ENCODE peak calls at places on chromosome 11, in five cellular contexts. One of them, this sample, is unnamed.
A peak's percentile ranks its signal among the peaks of the same experiment; 100 is the strongest.

GRCh38 chr11:8814923-8815240 is 96.1 kb upstream of the AKIP1 start:
- DNase-seq in DMS 273 treated with DMSO at 0.1 percent for 48 hours: no peak
- DNase-seq in renal cortical epithelial cell: peak; percentile 88
- DNase-seq in NCI-H1092 treated with DMSO at 0.1 percent for 48 hours: no peak
- DNase-seq in RWPE1: no peak
- DNase-seq in this sample: no peak

GRCh38 chr11:40293655-40294342 is 1165.7 kb downstream of the LRRC4C start:
- DNase-seq in DMS 273 treated with DMSO at 0.1 percent for 48 hours: no peak
- DNase-seq in renal cortical epithelial cell: peak; percentile 94
- DNase-seq in NCI-H1092 treated with DMSO at 0.1 percent for 48 hours: peak; percentile 97
- DNase-seq in RWPE1: peak; percentile 91
- DNase-seq in this sample: peak; percentile 96

GRCh38 chr11:128103278-128103873 is 484.0 kb downstream of the ETS1 start:
- DNase-seq in DMS 273 treated with DMSO at 0.1 percent for 48 hours: no peak
- DNase-seq in renal cortical epithelial cell: no peak
- DNase-seq in NCI-H1092 treated with DMSO at 0.1 percent for 48 hours: no peak
- DNase-seq in RWPE1: no peak
- DNase-seq in this sample: no peak

GRCh38 chr11:6843670-6844069 is 1.8 kb upstream of the OR10A5 start:
- DNase-seq in DMS 273 treated with DMSO at 0.1 percent for 48 hours: no peak
- DNase-seq in renal cortical epithelial cell: no peak
- DNase-seq in NCI-H1092 treated with DMSO at 0.1 percent for 48 hours: no peak
- DNase-seq in RWPE1: no peak
- DNase-seq in this sample: no peak

GRCh38 chr11:33344611-33345010 is 87.4 kb downstream of the HIPK3 start:
- DNase-seq in DMS 273 treated with DMSO at 0.1 percent for 48 hours: no peak
- DNase-seq in renal cortical epithelial cell: peak; percentile 27
- DNase-seq in NCI-H1092 treated with DMSO at 0.1 percent for 48 hours: no peak
- DNase-seq in RWPE1: no peak
- DNase-seq in this sample: no peak

GRCh38 chr11:65592840-65593517 is 2.6 kb downstream of the KCNK7 start:
- DNase-seq in DMS 273 treated with DMSO at 0.1 percent for 48 hours: no peak
- DNase-seq in renal cortical epithelial cell: no peak
- DNase-seq in NCI-H1092 treated with DMSO at 0.1 percent for 48 hours: no peak
- DNase-seq in RWPE1: no peak
- DNase-seq in this sample: peak; percentile 70

GRCh38 chr11:92304271-92304670 is 79.7 kb downstream of the FAT3 start:
- DNase-seq in DMS 273 treated with DMSO at 0.1 percent for 48 hours: no peak
- DNase-seq in renal cortical epithelial cell: no peak
- DNase-seq in NCI-H1092 treated with DMSO at 0.1 percent for 48 hours: no peak
- DNase-seq in RWPE1: no peak
- DNase-seq in this sample: no peak

GRCh38 chr11:86193297-86194095 is 51.1 kb upstream of the EED start:
- DNase-seq in DMS 273 treated with DMSO at 0.1 percent for 48 hours: peak; percentile 36
- DNase-seq in renal cortical epithelial cell: peak; percentile 77
- DNase-seq in NCI-H1092 treated with DMSO at 0.1 percent for 48 hours: peak; percentile 94
- DNase-seq in RWPE1: peak; percentile 73
- DNase-seq in this sample: peak; percentile 93

GRCh38 chr11:117084992-117085391 is 13.2 kb downstream of the SIK3 start:
- DNase-seq in DMS 273 treated with DMSO at 0.1 percent for 48 hours: no peak
- DNase-seq in renal cortical epithelial cell: no peak
- DNase-seq in NCI-H1092 treated with DMSO at 0.1 percent for 48 hours: no peak
- DNase-seq in RWPE1: no peak
- DNase-seq in this sample: no peak

GRCh38 chr11:132346558-132347148 is 976.2 kb downstream of the NTM start:
- DNase-seq in DMS 273 treated with DMSO at 0.1 percent for 48 hours: no peak
- DNase-seq in renal cortical epithelial cell: no peak
- DNase-seq in NCI-H1092 treated with DMSO at 0.1 percent for 48 hours: no peak
- DNase-seq in RWPE1: no peak
- DNase-seq in this sample: no peak

GRCh38 chr11:65524747-65525658 is at the start of gene SCYL1:
- DNase-seq in DMS 273 treated with DMSO at 0.1 percent for 48 hours: no peak
- DNase-seq in renal cortical epithelial cell: no peak
- DNase-seq in NCI-H1092 treated with DMSO at 0.1 percent for 48 hours: peak; percentile 67
- DNase-seq in RWPE1: peak; percentile 87
- DNase-seq in this sample: peak; percentile 63

GRCh38 chr11:80320765-80321164 is 879.9 kb upstream of the TENM4 start:
- DNase-seq in DMS 273 treated with DMSO at 0.1 percent for 48 hours: no peak
- DNase-seq in renal cortical epithelial cell: no peak
- DNase-seq in NCI-H1092 treated with DMSO at 0.1 percent for 48 hours: peak; percentile 16
- DNase-seq in RWPE1: no peak
- DNase-seq in this sample: peak; percentile 12

GRCh38 chr11:86676533-86677154 is 4.2 kb upstream of the ME3 start:
- DNase-seq in DMS 273 treated with DMSO at 0.1 percent for 48 hours: no peak
- DNase-seq in renal cortical epithelial cell: no peak
- DNase-seq in NCI-H1092 treated with DMSO at 0.1 percent for 48 hours: no peak
- DNase-seq in RWPE1: no peak
- DNase-seq in this sample: no peak

GRCh38 chr11:124724854-124725718 is 14.7 kb upstream of the NRGN start:
- DNase-seq in DMS 273 treated with DMSO at 0.1 percent for 48 hours: no peak
- DNase-seq in renal cortical epithelial cell: no peak
- DNase-seq in NCI-H1092 treated with DMSO at 0.1 percent for 48 hours: no peak
- DNase-seq in RWPE1: no peak
- DNase-seq in this sample: no peak

GRCh38 chr11:6695377-6695776 is 12.2 kb upstream of the MRPL17 start:
- DNase-seq in DMS 273 treated with DMSO at 0.1 percent for 48 hours: no peak
- DNase-seq in renal cortical epithelial cell: peak; percentile 46
- DNase-seq in NCI-H1092 treated with DMSO at 0.1 percent for 48 hours: no peak
- DNase-seq in RWPE1: no peak
- DNase-seq in this sample: no peak

GRCh38 chr11:130602700-130603584 is 154.5 kb downstream of the ADAMTS15 start:
- DNase-seq in DMS 273 treated with DMSO at 0.1 percent for 48 hours: no peak
- DNase-seq in renal cortical epithelial cell: no peak
- DNase-seq in NCI-H1092 treated with DMSO at 0.1 percent for 48 hours: no peak
- DNase-seq in RWPE1: no peak
- DNase-seq in this sample: peak; percentile 67

GRCh38 chr11:64048042-64048854 is 12.5 kb downstream of the FLRT1 start:
- DNase-seq in DMS 273 treated with DMSO at 0.1 percent for 48 hours: no peak
- DNase-seq in renal cortical epithelial cell: no peak
- DNase-seq in NCI-H1092 treated with DMSO at 0.1 percent for 48 hours: peak; percentile 23
- DNase-seq in RWPE1: no peak
- DNase-seq in this sample: no peak

GRCh38 chr11:120172054-120172881 is 34.4 kb upstream of the TRIM29 start:
- DNase-seq in DMS 273 treated with DMSO at 0.1 percent for 48 hours: no peak
- DNase-seq in renal cortical epithelial cell: peak; percentile 41
- DNase-seq in NCI-H1092 treated with DMSO at 0.1 percent for 48 hours: peak; percentile 72
- DNase-seq in RWPE1: peak; percentile 73
- DNase-seq in this sample: peak; percentile 47

GRCh38 chr11:1573077-1573846 is 1.2 kb upstream of the DUSP8 start:
- DNase-seq in DMS 273 treated with DMSO at 0.1 percent for 48 hours: no peak
- DNase-seq in renal cortical epithelial cell: no peak
- DNase-seq in NCI-H1092 treated with DMSO at 0.1 percent for 48 hours: no peak
- DNase-seq in RWPE1: no peak
- DNase-seq in this sample: peak; percentile 32

GRCh38 chr11:121482231-121483129 is 29.7 kb upstream of the SORL1-AS1 start:
- DNase-seq in DMS 273 treated with DMSO at 0.1 percent for 48 hours: no peak
- DNase-seq in renal cortical epithelial cell: no peak
- DNase-seq in NCI-H1092 treated with DMSO at 0.1 percent for 48 hours: no peak
- DNase-seq in RWPE1: no peak
- DNase-seq in this sample: no peak

GRCh38 chr11:9448576-9449352 is 12.0 kb upstream of the ZNF143 start:
- DNase-seq in DMS 273 treated with DMSO at 0.1 percent for 48 hours: no peak
- DNase-seq in renal cortical epithelial cell: no peak
- DNase-seq in NCI-H1092 treated with DMSO at 0.1 percent for 48 hours: no peak
- DNase-seq in RWPE1: no peak
- DNase-seq in this sample: no peak

GRCh38 chr11:33044281-33044680 is 4.9 kb downstream of the TCP11L1 start:
- DNase-seq in DMS 273 treated with DMSO at 0.1 percent for 48 hours: no peak
- DNase-seq in renal cortical epithelial cell: peak; percentile 81
- DNase-seq in NCI-H1092 treated with DMSO at 0.1 percent for 48 hours: no peak
- DNase-seq in RWPE1: peak; percentile 72
- DNase-seq in this sample: no peak

GRCh38 chr11:84103096-84103495 is 816.9 kb upstream of the CCDC90B start:
- DNase-seq in DMS 273 treated with DMSO at 0.1 percent for 48 hours: no peak
- DNase-seq in renal cortical epithelial cell: no peak
- DNase-seq in NCI-H1092 treated with DMSO at 0.1 percent for 48 hours: no peak
- DNase-seq in RWPE1: no peak
- DNase-seq in this sample: peak; percentile 9

GRCh38 chr11:10305964-10306918 is 1.4 kb downstream of the ADM start:
- DNase-seq in DMS 273 treated with DMSO at 0.1 percent for 48 hours: no peak
- DNase-seq in renal cortical epithelial cell: no peak
- DNase-seq in NCI-H1092 treated with DMSO at 0.1 percent for 48 hours: no peak
- DNase-seq in RWPE1: peak; percentile 54
- DNase-seq in this sample: peak; percentile 27

GRCh38 chr11:131694526-131695424 is 324.4 kb downstream of the NTM start:
- DNase-seq in DMS 273 treated with DMSO at 0.1 percent for 48 hours: peak; percentile 1
- DNase-seq in renal cortical epithelial cell: peak; percentile 43
- DNase-seq in NCI-H1092 treated with DMSO at 0.1 percent for 48 hours: peak; percentile 77
- DNase-seq in RWPE1: peak; percentile 71
- DNase-seq in this sample: peak; percentile 85

GRCh38 chr11:103716363-103716762 is 320.1 kb upstream of the DDI1 start:
- DNase-seq in DMS 273 treated with DMSO at 0.1 percent for 48 hours: no peak
- DNase-seq in renal cortical epithelial cell: no peak
- DNase-seq in NCI-H1092 treated with DMSO at 0.1 percent for 48 hours: no peak
- DNase-seq in RWPE1: no peak
- DNase-seq in this sample: no peak

GRCh38 chr11:64892838-64893193 is 14.4 kb upstream of the EHD1 start:
- DNase-seq in DMS 273 treated with DMSO at 0.1 percent for 48 hours: no peak
- DNase-seq in renal cortical epithelial cell: no peak
- DNase-seq in NCI-H1092 treated with DMSO at 0.1 percent for 48 hours: no peak
- DNase-seq in RWPE1: no peak
- DNase-seq in this sample: no peak

GRCh38 chr11:82865841-82866240 is 34.4 kb downstream of the PRCP start:
- DNase-seq in DMS 273 treated with DMSO at 0.1 percent for 48 hours: no peak
- DNase-seq in renal cortical epithelial cell: no peak
- DNase-seq in NCI-H1092 treated with DMSO at 0.1 percent for 48 hours: no peak
- DNase-seq in RWPE1: no peak
- DNase-seq in this sample: no peak

GRCh38 chr11:111913997-111914396 is 1.5 kb downstream of the HSPB2 start:
- DNase-seq in DMS 273 treated with DMSO at 0.1 percent for 48 hours: no peak
- DNase-seq in renal cortical epithelial cell: peak; percentile 52
- DNase-seq in NCI-H1092 treated with DMSO at 0.1 percent for 48 hours: no peak
- DNase-seq in RWPE1: no peak
- DNase-seq in this sample: no peak